ENCODE peak calls at places on chromosome 12, in four cellular contexts. One of them, this sample, is unnamed. For H3K4me1, the result is how much of the 10 kb centered on the place peaks cover.

GRCh38 chr12:131571827-131572226 is 139.1 kb upstream of the SFSWAP start:
- DNase-seq in effector memory CD4-positive, alpha-beta T cell: no peak
- DNase-seq in GM23248: no peak
- DNase-seq in iPS DF 6.9: no peak
- DNase-seq in this sample: no peak

GRCh38 chr12:113926792-113927191 is 39.3 kb downstream of the RBM19 start:
- DNase-seq in effector memory CD4-positive, alpha-beta T cell: no peak
- DNase-seq in GM23248: no peak
- DNase-seq in iPS DF 6.9: no peak
- DNase-seq in this sample: no peak

GRCh38 chr12:80936642-80937390 is 918 bp downstream of the LIN7A start:
- DNase-seq in effector memory CD4-positive, alpha-beta T cell: no peak
- DNase-seq in GM23248: peak
- DNase-seq in iPS DF 6.9: peak
- DNase-seq in this sample: peak

GRCh38 chr12:131940121-131940520 is 9.6 kb upstream of the EP400 start:
- DNase-seq in effector memory CD4-positive, alpha-beta T cell: no peak
- DNase-seq in GM23248: no peak
- DNase-seq in iPS DF 6.9: no peak
- DNase-seq in this sample: no peak

GRCh38 chr12:12397184-12397583 is 40.3 kb downstream of the BORCS5 start:
- DNase-seq in effector memory CD4-positive, alpha-beta T cell: no peak
- DNase-seq in GM23248: no peak
- DNase-seq in iPS DF 6.9: no peak
- DNase-seq in this sample: no peak

GRCh38 chr12:52380271-52380694 is 5.2 kb downstream of the KRT84 start:
- DNase-seq in effector memory CD4-positive, alpha-beta T cell: no peak
- DNase-seq in GM23248: peak
- DNase-seq in iPS DF 6.9: peak
- DNase-seq in this sample: no peak

GRCh38 chr12:96445743-96446655 is 43.4 kb upstream of the CFAP54 start:
- DNase-seq in effector memory CD4-positive, alpha-beta T cell: peak
- DNase-seq in GM23248: peak
- DNase-seq in iPS DF 6.9: no peak
- DNase-seq in this sample: peak

GRCh38 chr12:462936-463705 is 3.4 kb downstream of the B4GALNT3 start:
- DNase-seq in effector memory CD4-positive, alpha-beta T cell: no peak
- DNase-seq in GM23248: no peak
- DNase-seq in iPS DF 6.9: no peak
- DNase-seq in this sample: no peak

GRCh38 chr12:63668028-63668799 is at the start of gene DPY19L2:
- DNase-seq in effector memory CD4-positive, alpha-beta T cell: peak
- DNase-seq in GM23248: peak
- DNase-seq in iPS DF 6.9: peak
- DNase-seq in this sample: peak

GRCh38 chr12:124581299-124581698 is 13.9 kb upstream of the NCOR2 start:
- DNase-seq in effector memory CD4-positive, alpha-beta T cell: no peak
- DNase-seq in GM23248: no peak
- DNase-seq in iPS DF 6.9: no peak
- DNase-seq in this sample: no peak

GRCh38 chr12:1590083-1590979 is 4.0 kb downstream of the FBXL14 start:
- DNase-seq in effector memory CD4-positive, alpha-beta T cell: no peak
- DNase-seq in GM23248: peak
- DNase-seq in iPS DF 6.9: no peak
- DNase-seq in this sample: peak

GRCh38 chr12:39905152-39905551 is 200.7 kb downstream of the SLC2A13 start:
- DNase-seq in effector memory CD4-positive, alpha-beta T cell: no peak
- DNase-seq in GM23248: peak
- DNase-seq in iPS DF 6.9: no peak
- DNase-seq in this sample: peak

GRCh38 chr12:91627225-91627624 is 444.6 kb upstream of the DCN start:
- DNase-seq in effector memory CD4-positive, alpha-beta T cell: no peak
- DNase-seq in GM23248: no peak
- DNase-seq in iPS DF 6.9: no peak
- DNase-seq in this sample: no peak

GRCh38 chr12:13039557-13039956 is 4.6 kb upstream of the FAM234B start:
- DNase-seq in effector memory CD4-positive, alpha-beta T cell: no peak
- DNase-seq in GM23248: no peak
- DNase-seq in iPS DF 6.9: no peak
- DNase-seq in this sample: no peak

GRCh38 chr12:114013601-114014345 is 47.6 kb upstream of the RBM19 start:
- DNase-seq in effector memory CD4-positive, alpha-beta T cell: no peak
- DNase-seq in GM23248: peak
- DNase-seq in iPS DF 6.9: peak
- DNase-seq in this sample: peak

GRCh38 chr12:2094597-2094996 is 41.8 kb downstream of the CACNA1C start:
- DNase-seq in effector memory CD4-positive, alpha-beta T cell: no peak
- DNase-seq in GM23248: peak
- DNase-seq in iPS DF 6.9: no peak
- DNase-seq in this sample: peak

GRCh38 chr12:124691429-124691828 is 124.0 kb upstream of the NCOR2 start:
- DNase-seq in effector memory CD4-positive, alpha-beta T cell: no peak
- DNase-seq in GM23248: no peak
- DNase-seq in iPS DF 6.9: no peak
- DNase-seq in this sample: no peak

GRCh38 chr12:80979821-80980220 is 42.1 kb upstream of the LIN7A start:
- DNase-seq in effector memory CD4-positive, alpha-beta T cell: no peak
- DNase-seq in GM23248: no peak
- DNase-seq in iPS DF 6.9: no peak
- DNase-seq in this sample: no peak

GRCh38 chr12:57146925-57147640 is at the start of gene LRP1-AS:
- DNase-seq in effector memory CD4-positive, alpha-beta T cell: no peak
- DNase-seq in GM23248: no peak
- DNase-seq in iPS DF 6.9: no peak
- DNase-seq in this sample: no peak
- H3K4me1 ChIP-seq in effector memory CD4-positive, alpha-beta T cell: under half
- H3K4me1 ChIP-seq in GM23248: half or more
- H3K4me1 ChIP-seq in iPS DF 6.9: under half
- H3K4me1 ChIP-seq in this sample: half or more

GRCh38 chr12:6328945-6329692 is 12.8 kb downstream of the TNFRSF1A start:
- DNase-seq in effector memory CD4-positive, alpha-beta T cell: no peak
- DNase-seq in GM23248: no peak
- DNase-seq in iPS DF 6.9: no peak
- DNase-seq in this sample: no peak

GRCh38 chr12:6329693-6330045 is 12.2 kb downstream of the TNFRSF1A start:
- DNase-seq in effector memory CD4-positive, alpha-beta T cell: no peak
- DNase-seq in GM23248: no peak
- DNase-seq in iPS DF 6.9: no peak
- DNase-seq in this sample: no peak

GRCh38 chr12:6330999-6331714 is 10.7 kb downstream of the TNFRSF1A start:
- DNase-seq in effector memory CD4-positive, alpha-beta T cell: no peak
- DNase-seq in GM23248: no peak
- DNase-seq in iPS DF 6.9: no peak
- DNase-seq in this sample: no peak

GRCh38 chr12:6328045-6328779 is 13.7 kb downstream of the TNFRSF1A start:
- DNase-seq in effector memory CD4-positive, alpha-beta T cell: no peak
- DNase-seq in GM23248: no peak
- DNase-seq in iPS DF 6.9: no peak
- DNase-seq in this sample: no peak

GRCh38 chr12:6330192-6330591 is 11.7 kb downstream of the TNFRSF1A start:
- DNase-seq in effector memory CD4-positive, alpha-beta T cell: no peak
- DNase-seq in GM23248: no peak
- DNase-seq in iPS DF 6.9: no peak
- DNase-seq in this sample: no peak
- H3K4me1 ChIP-seq in effector memory CD4-positive, alpha-beta T cell: under half
- H3K4me1 ChIP-seq in GM23248: under half
- H3K4me1 ChIP-seq in iPS DF 6.9: under half
- H3K4me1 ChIP-seq in this sample: under half

DNA sequence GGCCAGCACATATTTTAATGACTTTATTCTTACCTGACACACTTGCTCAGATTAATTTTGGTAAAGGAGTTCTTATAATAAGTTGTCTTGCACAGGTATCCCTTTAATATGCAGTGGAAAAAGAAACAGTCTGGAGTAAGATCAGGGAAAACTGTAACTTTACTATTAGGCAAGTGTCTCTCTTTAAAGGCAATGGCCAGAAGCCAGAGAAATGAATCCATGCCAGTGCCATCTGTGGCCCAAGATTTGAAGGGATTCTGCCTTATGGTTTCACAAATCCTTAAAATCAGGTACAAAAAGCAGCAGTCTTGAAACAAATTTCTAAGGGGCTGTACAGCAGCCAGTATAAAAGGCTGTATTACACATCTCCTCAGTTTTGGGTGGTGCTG is 22.4 kb downstream of the NFYB start:
- DNase-seq in effector memory CD4-positive, alpha-beta T cell: no peak
- DNase-seq in GM23248: peak
- DNase-seq in iPS DF 6.9: no peak
- DNase-seq in this sample: no peak
- H3K4me1 ChIP-seq in effector memory CD4-positive, alpha-beta T cell: under half
- H3K4me1 ChIP-seq in GM23248: under half
- H3K4me1 ChIP-seq in iPS DF 6.9: under half
- H3K4me1 ChIP-seq in this sample: under half

GRCh38 chr12:57576613-57577160 is 14.3 kb upstream of the PIP4K2C start:
- DNase-seq in effector memory CD4-positive, alpha-beta T cell: no peak
- DNase-seq in GM23248: no peak
- DNase-seq in iPS DF 6.9: no peak
- DNase-seq in this sample: no peak
- H3K4me1 ChIP-seq in effector memory CD4-positive, alpha-beta T cell: under half
- H3K4me1 ChIP-seq in GM23248: under half
- H3K4me1 ChIP-seq in iPS DF 6.9: under half
- H3K4me1 ChIP-seq in this sample: under half

DNA sequence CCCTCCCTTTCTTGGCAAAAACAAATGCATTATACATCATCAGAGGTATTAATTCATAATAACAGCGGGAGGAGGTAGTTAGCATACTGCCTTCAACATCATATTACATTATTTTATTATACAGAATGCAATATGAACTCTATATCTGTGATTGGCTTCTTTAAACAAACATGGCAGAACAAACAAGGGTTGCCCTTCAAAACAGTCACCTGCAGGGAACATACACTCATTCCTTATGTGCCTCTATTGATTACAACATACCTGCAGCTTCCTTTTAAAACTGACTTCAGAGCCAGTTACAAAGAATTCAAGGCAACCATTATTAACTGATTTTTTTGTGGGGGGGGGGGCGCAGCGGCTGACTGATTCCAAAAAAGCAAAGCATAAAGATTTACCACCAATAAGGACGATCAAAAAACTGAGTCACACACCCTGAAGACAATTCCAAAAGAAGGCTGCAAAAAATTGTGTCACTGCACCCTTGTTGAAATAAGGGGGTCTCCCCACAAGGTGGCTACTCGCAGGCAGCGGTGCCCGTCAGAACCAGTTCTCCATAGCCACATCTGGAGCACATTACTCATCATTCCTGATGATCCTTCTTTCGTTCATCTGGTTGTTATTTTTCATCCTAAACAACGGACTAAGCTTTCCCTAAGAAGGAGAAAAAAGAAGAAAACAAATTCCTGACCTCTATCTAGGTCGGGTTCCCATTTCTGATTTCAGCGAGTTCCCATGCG is 51.8 kb downstream of the SMUG1 start:
- DNase-seq in effector memory CD4-positive, alpha-beta T cell: no peak
- DNase-seq in GM23248: peak
- DNase-seq in iPS DF 6.9: no peak
- DNase-seq in this sample: no peak
- H3K4me1 ChIP-seq in effector memory CD4-positive, alpha-beta T cell: under half
- H3K4me1 ChIP-seq in GM23248: under half
- H3K4me1 ChIP-seq in iPS DF 6.9: under half
- H3K4me1 ChIP-seq in this sample: under half

This sample was measured in IMR-90.